ENCODE peak calls at places on chromosomes 16 and 17, in ten cellular contexts. S is breast epithelium, D is adrenal gland, R is lower leg skin, F is uterus, A is tibial nerve, I is A549, J is K562, E is prostate gland, M is heart left ventricle. H is an unnamed sample.

GRCh38 chr16:89073346-89074221 is 20.1 kb upstream of the ACSF3 start:
- DNase-seq in R (no peak), S (no peak), E (no peak), I (no peak), D (no peak), J (no peak), A (no peak), M (no peak), F (no peak), H (no peak)

GRCh38 chr17:63345598-63345997 is 100.5 kb downstream of the CYB561 start:
- DNase-seq in J (no peak), I (no peak), D (no peak), A (no peak), R (no peak), M (no peak), F (no peak), E (no peak), S (no peak), H (no peak)

GRCh38 chr17:4449736-4450135 is 16.0 kb downstream of the SPNS3 start:
- DNase-seq in R (no peak), J (no peak), D (no peak), I (no peak), S (no peak), A (no peak), F (no peak), E (no peak), M (no peak), H (peak)

GRCh38 chr17:7042507-7043194 is 1.2 kb downstream of the SLC16A11 start:
- DNase-seq in R (peak), I (no peak), M (no peak), F (no peak), J (no peak), S (no peak), A (no peak), E (no peak), D (no peak), H (no peak)

GRCh38 chr17:28521296-28522085 is 15.3 kb downstream of the FOXN1 start:
- DNase-seq in D (no peak), M (no peak), A (no peak), R (no peak), I (no peak), E (no peak), S (no peak), F (no peak), J (no peak), H (no peak)

GRCh38 chr16:23072769-23073549 is 76.3 kb downstream of the USP31 start:
- DNase-seq in M (no peak), A (no peak), J (peak), R (no peak), I (peak), E (no peak), F (no peak), D (no peak), S (peak), H (no peak)

GRCh38 chr17:49022391-49022941 is 25.3 kb downstream of the IGF2BP1 start:
- DNase-seq in E (no peak), R (no peak), A (no peak), F (no peak), I (peak), D (no peak), M (no peak), J (peak), S (no peak), H (peak)

GRCh38 chr17:3535253-3535995 is 22.2 kb downstream of the TRPV3 start:
- DNase-seq in A (no peak), R (no peak), F (peak), J (peak), I (peak), S (no peak), M (peak), E (no peak), D (peak), H (no peak)

GRCh38 chr17:81003711-81004335 is 12.2 kb downstream of the CHMP6 start:
- DNase-seq in I (no peak), R (no peak), J (peak), M (peak), S (no peak), E (no peak), A (no peak), D (no peak), F (no peak), H (no peak)

GRCh38 chr17:79607941-79608728 is 2.7 kb downstream of the RBFOX3 start:
- DNase-seq in E (no peak), M (no peak), R (no peak), S (no peak), F (peak), A (no peak), I (peak), J (peak), D (no peak), H (no peak)

GRCh38 chr17:67689534-67690177 is 28.1 kb upstream of the NOL11 start:
- DNase-seq in R (peak), A (peak), J (peak), M (no peak), I (peak), D (peak), F (peak), S (peak), E (peak), H (peak)

GRCh38 chr16:57278494-57278893 is 6.0 kb downstream of the PLLP start:
- DNase-seq in R (no peak), J (no peak), S (no peak), E (no peak), D (no peak), A (no peak), M (no peak), I (no peak), F (no peak), H (no peak)

GRCh38 chr17:61410100-61410551 is 10.5 kb downstream of the TBX2 start:
- DNase-seq in S (no peak), A (no peak), I (no peak), F (no peak), E (no peak), D (peak), R (no peak), J (no peak), M (no peak), H (no peak)

GRCh38 chr17:30290696-30291570 is 811 bp downstream of the BLMH start:
- DNase-seq in R (no peak), D (peak), E (peak), S (no peak), J (peak), M (peak), A (no peak), F (peak), I (peak), H (no peak)

GRCh38 chr17:72506773-72507172 is 386.0 kb downstream of the SOX9 start:
- DNase-seq in D (no peak), I (no peak), F (no peak), J (no peak), A (no peak), R (no peak), M (no peak), S (no peak), E (no peak), H (no peak)

GRCh38 chr17:43613911-43614310 is 47.8 kb downstream of the MEOX1 start:
- DNase-seq in R (no peak), J (no peak), D (no peak), S (no peak), A (no peak), E (no peak), M (no peak), I (no peak), F (no peak), H (no peak)

GRCh38 chr17:58327363-58328194 is 1.0 kb downstream of the TSPOAP1 start:
- DNase-seq in A (no peak), M (peak), R (no peak), J (no peak), S (no peak), I (no peak), E (no peak), D (no peak), F (no peak), H (no peak)

GRCh38 chr17:69235338-69236058 is 6.9 kb upstream of the ABCA10 start:
- DNase-seq in D (peak), I (peak), J (peak), E (peak), F (peak), R (peak), A (peak), M (peak), S (peak), H (peak)

GRCh38 chr17:7107795-7108559 is 6.6 kb downstream of the ASGR2 start:
- DNase-seq in D (no peak), E (no peak), F (no peak), R (no peak), M (no peak), S (no peak), J (no peak), I (no peak), A (no peak), H (no peak)

GRCh38 chr16:1918312-1918889 is at the start of gene HS3ST6:
- DNase-seq in R (no peak), A (no peak), J (peak), S (no peak), E (no peak), I (no peak), M (no peak), D (no peak), F (no peak), H (no peak)

GRCh38 chr16:18803569-18804462 is 2.5 kb upstream of the ARL6IP1 start:
- DNase-seq in F (no peak), E (no peak), I (no peak), J (no peak), M (no peak), R (no peak), S (no peak), D (no peak), A (no peak), H (no peak)

GRCh38 chr17:75531724-75532090 is 6.2 kb downstream of the LLGL2 start:
- DNase-seq in F (no peak), S (no peak), D (no peak), A (no peak), J (no peak), M (no peak), R (no peak), I (peak), E (no peak), H (peak)

GRCh38 chr16:46932802-46933201 is 40.7 kb downstream of the DNAJA2 start:
- DNase-seq in M (no peak), D (no peak), J (no peak), F (no peak), A (no peak), R (no peak), E (no peak), I (no peak), S (no peak), H (no peak)

GRCh38 chr16:80664226-80664625 is 123.4 kb downstream of the DYNLRB2 start:
- DNase-seq in F (no peak), S (no peak), I (no peak), A (no peak), J (no peak), E (no peak), R (no peak), M (no peak), D (no peak), H (no peak)

GRCh38 chr17:81712468-81713003 is 452 bp downstream of the SLC25A10 start:
- DNase-seq in M (no peak), S (no peak), F (peak), E (peak), J (peak), D (peak), R (no peak), I (peak), A (no peak), H (peak)

GRCh38 chr16:23182675-23183485 is at the start of gene SCNN1G:
- DNase-seq in M (peak), E (no peak), F (peak), S (no peak), I (no peak), D (no peak), R (no peak), J (no peak), A (no peak), H (no peak)

GRCh38 chr17:28982191-28982793 is 23.5 kb downstream of the SEZ6 start:
- DNase-seq in F (no peak), D (no peak), M (no peak), S (peak), J (no peak), I (no peak), E (peak), A (no peak), R (peak), H (no peak)

GRCh38 chr16:61148930-61149329 is 887.3 kb downstream of the CDH8 start:
- DNase-seq in A (no peak), D (no peak), F (no peak), E (no peak), M (no peak), R (no peak), I (peak), J (no peak), S (no peak), H (no peak)

GRCh38 chr17:61223725-61224124 is 175.9 kb upstream of the TBX2 start:
- DNase-seq in S (no peak), F (no peak), E (no peak), M (no peak), J (no peak), R (no peak), D (no peak), I (no peak), A (no peak), H (no peak)

GRCh38 chr16:6643083-6643686 is 689.5 kb upstream of the RBFOX1 start:
- DNase-seq in M (no peak), R (peak), I (peak), S (peak), A (peak), D (peak), F (no peak), E (peak), J (peak), H (no peak)

GRCh38 chr16:28974007-28974436 is 556 bp upstream of the SPNS1 start:
- DNase-seq in M (peak), A (no peak), E (no peak), R (no peak), D (peak), J (peak), S (peak), F (peak), I (peak), H (peak)

GRCh38 chr16:85182774-85183173 is 70.5 kb upstream of the CIBAR2 start:
- DNase-seq in R (no peak), I (no peak), J (no peak), F (no peak), M (no peak), E (no peak), A (no peak), D (no peak), S (no peak), H (no peak)

GRCh38 chr16:77172964-77173363 is 18.0 kb upstream of the MON1B start:
- DNase-seq in M (no peak), D (no peak), E (no peak), R (no peak), F (no peak), S (no peak), I (no peak), A (no peak), J (no peak), H (no peak)

GRCh38 chr17:63249256-63250006 is 196.7 kb downstream of the CYB561 start:
- DNase-seq in S (no peak), A (no peak), R (no peak), M (no peak), J (no peak), F (no peak), I (no peak), D (no peak), E (no peak), H (no peak)

GRCh38 chr16:4664538-4665418 is 28.6 kb upstream of the NUDT16L1 start:
- DNase-seq in D (no peak), I (peak), R (no peak), S (no peak), F (peak), E (no peak), A (no peak), J (no peak), M (no peak), H (no peak)
- TF ChIP-seq POLR2A in D (no peak), I (no peak), R (no peak), S (no peak), F (no peak), E (no peak), A (no peak), J (no peak), M (no peak), H (no peak)

DNA sequence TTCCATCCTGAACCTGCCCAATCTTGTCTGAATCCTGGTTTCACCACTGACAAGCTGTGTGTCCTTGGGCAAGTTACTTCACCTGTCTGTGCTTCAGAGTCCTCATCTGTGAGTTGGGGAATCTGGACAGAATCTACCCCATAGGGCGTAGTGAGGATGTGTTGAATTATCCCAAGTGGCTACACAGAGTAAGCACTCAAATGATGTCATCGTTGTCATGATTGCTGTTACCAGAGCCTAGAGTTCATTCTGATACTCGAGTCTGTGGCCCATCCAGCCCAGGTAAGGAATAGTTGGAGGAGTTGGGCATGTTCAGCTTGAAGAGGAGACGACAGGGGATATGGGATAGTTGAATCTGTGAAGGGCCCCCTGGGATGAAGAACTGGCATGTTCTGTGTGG is 45.9 kb downstream of the MAPT start:
- DNase-seq in E (no peak), S (no peak), M (no peak), I (no peak), D (no peak), A (no peak), J (no peak), R (no peak), F (no peak), H (no peak)
- TF ChIP-seq POLR2A in E (no peak), S (no peak), M (no peak), I (no peak), D (no peak), A (no peak), J (no peak), R (no peak), F (no peak), H (no peak)

DNA sequence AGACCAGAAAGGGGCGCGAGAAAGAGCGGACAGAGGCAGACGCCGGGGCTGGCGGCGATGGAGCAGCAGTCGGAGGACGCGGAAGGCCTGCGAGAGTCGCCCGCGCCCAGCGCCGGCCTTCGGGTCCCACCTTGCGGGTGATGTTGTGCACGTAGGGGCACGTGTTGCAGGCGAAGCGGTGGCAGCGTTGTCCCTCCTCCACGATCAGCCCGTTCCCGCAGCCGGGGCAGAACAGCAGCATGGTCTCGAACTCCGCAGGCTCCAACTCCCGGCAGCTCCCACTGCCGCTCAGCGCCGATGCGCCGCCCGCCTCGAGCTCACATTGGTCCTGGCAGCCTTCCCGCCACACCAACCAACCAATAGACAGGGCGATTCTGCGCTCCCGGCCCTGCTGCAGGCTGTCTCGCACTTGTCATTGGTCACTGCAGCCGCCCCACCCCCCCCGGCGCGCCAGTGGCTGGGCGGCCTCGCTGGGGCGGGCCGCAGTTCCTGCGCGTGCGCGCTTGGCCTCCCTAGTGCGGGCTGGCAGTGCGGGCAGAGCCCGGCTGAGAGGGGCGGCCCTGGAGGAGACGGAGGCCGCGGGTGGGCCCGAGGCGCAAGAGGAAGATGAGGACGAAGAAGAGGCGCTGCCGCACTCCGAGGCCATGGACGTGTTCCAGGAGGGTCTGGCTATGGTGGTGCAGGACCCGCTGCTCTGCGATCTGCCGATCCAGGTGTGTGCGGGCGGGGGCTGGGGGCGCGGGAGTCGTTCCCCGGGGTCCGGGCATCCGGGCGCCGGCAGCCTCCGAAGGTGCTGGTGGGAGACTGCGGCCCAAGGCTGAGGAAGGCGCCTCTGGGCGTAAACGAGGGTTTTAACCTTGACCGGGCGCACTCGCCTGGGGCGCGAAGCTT is at the start of the genes POLR3K and SNRNP25:
- DNase-seq in A (peak), S (peak), R (peak), E (peak), F (peak), D (peak), I (peak), M (peak), J (peak), H (peak)
- TF ChIP-seq POLR2A in A (peak), S (no peak), R (no peak), E (peak), F (peak), D (peak), I (peak), M (peak), J (peak), H (peak)

DNA sequence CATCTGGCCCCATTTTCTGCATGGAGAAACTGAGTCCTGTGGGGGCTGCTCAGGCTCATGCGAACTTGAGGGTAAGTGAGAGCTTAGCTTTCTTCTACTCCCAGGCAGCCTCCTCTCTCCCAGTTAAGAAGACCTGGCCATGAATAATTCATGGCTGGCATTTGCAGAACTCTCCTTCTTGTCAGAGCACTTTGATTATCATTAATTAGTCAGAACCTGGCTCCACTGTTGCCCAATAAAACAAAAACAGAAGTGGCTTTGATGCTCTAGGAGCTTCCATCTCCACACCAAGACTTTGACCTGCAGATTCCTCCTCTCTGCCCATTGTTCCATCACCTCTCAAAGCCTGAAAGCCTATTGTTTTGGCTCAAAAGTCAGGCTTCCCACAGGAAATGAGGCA is 45.5 kb upstream of the CDH3 start:
- DNase-seq in E (no peak), I (no peak), A (no peak), M (no peak), S (no peak), D (no peak), J (no peak), R (no peak), F (no peak), H (no peak)
- TF ChIP-seq POLR2A in E (no peak), I (no peak), A (no peak), M (no peak), S (no peak), D (no peak), J (no peak), R (no peak), F (no peak), H (no peak)

GRCh38 chr17:41787021-41787418 is 509 bp upstream of the JUP start:
- DNase-seq in R (no peak), M (no peak), J (no peak), S (no peak), D (no peak), I (no peak), E (no peak), A (no peak), F (no peak), H (no peak)

GRCh38 chr17:41784207-41784744 is 2.2 kb downstream of the JUP start:
- DNase-seq in I (peak), S (peak), J (peak), M (peak), E (peak), A (no peak), R (no peak), F (peak), D (no peak), H (peak)

GRCh38 chr17:41785876-41786226 is 660 bp downstream of the JUP start:
- DNase-seq in E (peak), A (no peak), F (peak), R (peak), S (peak), J (peak), I (peak), M (no peak), D (no peak), H (no peak)

GRCh38 chr17:41785091-41785875 is 1.2 kb downstream of the JUP start:
- DNase-seq in A (no peak), D (no peak), S (no peak), J (peak), M (peak), I (peak), R (no peak), E (no peak), F (no peak), H (no peak)

GRCh38 chr17:41786227-41787020 is at the start of gene JUP:
- DNase-seq in A (peak), I (peak), J (peak), S (peak), D (peak), M (peak), F (peak), E (peak), R (peak), H (peak)
- TF ChIP-seq POLR2A in A (peak), I (peak), J (peak), S (peak), D (peak), M (peak), F (peak), E (peak), R (peak), H (peak)

GRCh38 chr17:38676706-38677504 is 2.1 kb upstream of the EPOP start:
- DNase-seq in S (peak), E (peak), M (peak), R (peak), J (peak), A (peak), D (peak), F (peak), I (peak), H (peak)
- TF ChIP-seq POLR2A in S (no peak), E (no peak), M (no peak), R (no peak), J (no peak), A (no peak), D (no peak), F (no peak), I (no peak), H (no peak)